ENCODE peak calls at places on chromosomes 5 and 9, in seven cellular contexts. H is stomach, V is lower leg skin, I is prostate gland, R is uterus, Q is Peyer's patch, L is NB4. Y is an unnamed sample.

GRCh38 chr9:92325991-92326500 is 293 bp downstream of the CENPP start:
- DNase-seq in R (no peak), V (peak), I (no peak), L (peak), Q (no peak), H (no peak), Y (no peak)

GRCh38 chr9:128946945-128947422 is 419 bp downstream of the DOLK start:
- DNase-seq in V (no peak), L (no peak), I (peak), H (peak), R (no peak), Q (no peak), Y (peak)

GRCh38 chr9:18806277-18806676 is 226.7 kb downstream of the SAXO1 start:
- DNase-seq in R (no peak), L (no peak), H (no peak), I (no peak), Q (no peak), V (no peak), Y (no peak)

GRCh38 chr5:178123094-178123986 is 7.5 kb upstream of the RMND5B start:
- DNase-seq in R (no peak), I (peak), Q (no peak), V (no peak), H (no peak), L (no peak), Y (no peak)

GRCh38 chr5:124742983-124743533 is 3.4 kb downstream of the ZNF608 start:
- DNase-seq in I (peak), H (no peak), L (no peak), R (peak), Q (no peak), V (no peak), Y (peak)

GRCh38 chr9:129834489-129835127 is 467 bp downstream of the C9orf78 start:
- DNase-seq in L (peak), Q (no peak), H (no peak), I (no peak), V (no peak), R (no peak), Y (no peak)

GRCh38 chr9:132008184-132008781 is 71.4 kb downstream of the MED27 start:
- DNase-seq in R (no peak), I (no peak), L (no peak), V (no peak), Q (no peak), H (no peak), Y (no peak)

GRCh38 chr5:6595405-6595804 is 37.4 kb downstream of the NSUN2 start:
- DNase-seq in R (no peak), L (no peak), I (no peak), H (no peak), V (no peak), Q (no peak), Y (no peak)

GRCh38 chr5:8949908-8950307 is 596.0 kb downstream of the SEMA5A start:
- DNase-seq in V (no peak), Q (no peak), L (no peak), H (no peak), I (no peak), R (no peak), Y (no peak)

GRCh38 chr5:138466058-138466899 is 1.0 kb downstream of the EGR1 start:
- DNase-seq in R (no peak), Q (peak), H (peak), V (no peak), I (peak), L (no peak), Y (no peak)

GRCh38 chr9:131270171-131271015 is 5.9 kb downstream of the FAM78A start:
- DNase-seq in V (peak), I (no peak), L (peak), H (peak), Q (peak), R (peak), Y (peak)

GRCh38 chr9:124018731-124019697 is 7.4 kb downstream of the LHX2 start:
- DNase-seq in H (no peak), V (no peak), Q (no peak), I (no peak), R (no peak), L (no peak), Y (no peak)

GRCh38 chr5:10421841-10422691 is 19.6 kb upstream of the ROPN1L start:
- DNase-seq in I (no peak), R (no peak), V (no peak), H (no peak), Q (no peak), L (peak), Y (no peak)

GRCh38 chr5:151255621-151256286 is 2.8 kb downstream of the GM2A start:
- DNase-seq in R (no peak), L (peak), I (no peak), V (no peak), Q (no peak), H (no peak), Y (no peak)

GRCh38 chr5:77882670-77883257 is 106.6 kb upstream of the TBCA start:
- DNase-seq in I (no peak), R (no peak), L (peak), H (no peak), V (no peak), Q (no peak), Y (no peak)

GRCh38 chr5:143564417-143564816 is 160.9 kb upstream of the NR3C1 start:
- DNase-seq in I (no peak), H (no peak), V (no peak), Q (no peak), R (no peak), L (peak), Y (no peak)

GRCh38 chr9:89149726-89150125 is 28.9 kb downstream of the SHC3 start:
- DNase-seq in R (no peak), I (no peak), L (no peak), Q (no peak), V (no peak), H (no peak), Y (no peak)

GRCh38 chr9:108331596-108331995 is 524.2 kb downstream of the ACTL7B start:
- DNase-seq in R (no peak), I (no peak), L (no peak), V (no peak), Q (no peak), H (no peak), Y (no peak)

GRCh38 chr5:153515269-153515668 is 24.8 kb downstream of the GRIA1 start:
- DNase-seq in L (no peak), R (no peak), H (no peak), I (no peak), Q (no peak), V (no peak), Y (no peak)

GRCh38 chr5:155929081-155929480 is 397.9 kb upstream of the SGCD start:
- DNase-seq in R (no peak), L (no peak), V (no peak), Q (no peak), I (no peak), H (no peak), Y (no peak)

GRCh38 chr5:10289353-10289752 is 18.3 kb downstream of the CMBL start:
- DNase-seq in H (peak), L (no peak), I (peak), Q (peak), R (no peak), V (no peak), Y (no peak)

GRCh38 chr5:153542536-153542935 is 52.1 kb downstream of the GRIA1 start:
- DNase-seq in Q (no peak), L (no peak), V (no peak), I (no peak), H (no peak), R (no peak), Y (no peak)

GRCh38 chr5:176413255-176413565 is 3.1 kb downstream of the CLTB start:
- DNase-seq in L (no peak), H (no peak), Q (no peak), V (no peak), I (no peak), R (no peak), Y (peak)

GRCh38 chr5:116763987-116764866 is 189.6 kb upstream of the SEMA6A start:
- DNase-seq in I (no peak), H (no peak), R (no peak), V (no peak), L (peak), Q (no peak), Y (no peak)

GRCh38 chr5:57822651-57823050 is 340.0 kb upstream of the ACTBL2 start:
- DNase-seq in L (no peak), I (no peak), Q (no peak), H (no peak), R (no peak), V (no peak), Y (no peak)

GRCh38 chr5:96377597-96377996 is 55.5 kb downstream of the PCSK1 start:
- DNase-seq in I (no peak), H (no peak), V (no peak), Q (no peak), L (no peak), R (no peak), Y (no peak)

GRCh38 chr5:138754699-138755057 is 1.5 kb downstream of the CTNNA1 start:
- DNase-seq in R (no peak), Q (no peak), V (no peak), L (no peak), I (no peak), H (no peak), Y (no peak)

GRCh38 chr5:174371600-174372094 is 326.1 kb downstream of the NSG2 start:
- DNase-seq in L (peak), R (no peak), H (no peak), I (no peak), Q (no peak), V (no peak), Y (no peak)

DNA sequence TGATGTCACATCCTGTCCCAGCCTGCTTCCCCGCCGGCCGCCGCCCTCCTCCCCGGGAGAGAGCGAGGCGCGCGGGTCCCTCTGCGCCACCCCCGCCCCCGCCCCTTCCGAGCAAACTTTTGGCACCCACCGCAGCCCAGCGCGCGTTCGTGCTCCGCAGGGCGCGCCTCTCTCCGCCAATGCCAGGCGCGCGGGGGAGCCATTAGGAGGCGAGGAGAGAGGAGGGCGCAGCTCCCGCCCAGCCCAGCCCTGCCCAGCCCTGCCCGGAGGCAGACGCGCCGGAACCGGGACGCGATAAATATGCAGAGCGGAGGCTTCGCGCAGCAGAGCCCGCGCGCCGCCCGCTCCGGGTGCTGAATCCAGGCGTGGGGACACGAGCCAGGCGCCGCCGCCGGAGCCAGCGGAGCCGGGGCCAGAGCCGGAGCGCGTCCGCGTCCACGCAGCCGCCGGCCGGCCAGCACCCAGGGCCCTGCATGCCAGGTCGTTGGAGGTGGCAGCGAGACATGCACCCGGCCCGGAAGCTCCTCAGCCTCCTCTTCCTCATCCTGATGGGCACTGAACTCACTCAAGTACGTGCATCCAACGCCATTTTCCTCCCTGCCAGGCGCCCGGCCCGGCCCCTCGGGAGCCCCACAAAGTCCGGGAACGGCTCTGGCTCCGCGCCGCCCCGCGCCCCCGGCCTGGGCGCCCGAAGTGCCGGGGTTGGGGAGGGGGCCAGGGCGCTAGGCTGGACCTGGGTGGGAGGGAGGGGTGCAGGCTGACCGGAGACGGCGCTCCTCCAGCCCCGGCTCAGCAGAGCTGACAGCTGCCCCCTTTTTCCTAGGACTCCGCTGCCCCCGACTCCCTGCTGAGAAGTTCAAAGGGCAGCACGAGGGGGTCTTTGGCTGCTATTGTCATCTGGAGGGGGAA is 12.0 kb upstream of the OLFM1 start:
- DNase-seq in R (peak), Q (peak), V (no peak), H (peak), I (peak), L (no peak), Y (peak)
- H3K4me3 ChIP-seq in R (peak), Q (peak), V (no peak), H (peak), I (peak), L (no peak), Y (peak)

DNA sequence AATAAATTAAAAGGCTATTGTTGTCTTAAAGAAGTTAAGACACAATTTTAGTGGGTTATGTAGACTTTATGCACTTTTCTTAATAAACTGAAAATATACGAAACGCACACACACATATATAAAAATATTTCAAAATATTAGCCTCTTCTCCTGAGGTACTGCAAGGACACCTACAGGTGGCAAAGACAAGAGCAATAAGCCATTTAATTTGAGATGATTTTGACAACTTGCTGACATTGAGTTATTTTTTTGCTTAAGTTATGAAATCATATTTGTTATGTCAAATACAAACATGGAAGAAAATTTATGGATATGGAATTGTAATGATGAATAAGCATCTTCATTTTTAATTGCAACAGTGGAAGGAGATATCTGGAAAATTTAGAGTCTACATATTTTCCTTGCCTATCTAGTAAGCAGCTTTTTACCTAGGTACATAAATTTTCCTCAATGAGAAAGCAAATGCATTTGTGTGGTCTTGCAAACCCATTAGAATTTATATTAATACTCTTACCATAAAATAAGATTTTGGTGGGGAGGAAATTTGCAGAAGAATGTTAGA is 301.6 kb downstream of the ISL1 start:
- DNase-seq in V (no peak), R (no peak), Q (no peak), I (no peak), H (no peak), L (no peak), Y (no peak)
- TF ChIP-seq CTCF in V (no peak), R (no peak), Q (no peak), I (peak), H (no peak), L (no peak), Y (no peak)

DNA sequence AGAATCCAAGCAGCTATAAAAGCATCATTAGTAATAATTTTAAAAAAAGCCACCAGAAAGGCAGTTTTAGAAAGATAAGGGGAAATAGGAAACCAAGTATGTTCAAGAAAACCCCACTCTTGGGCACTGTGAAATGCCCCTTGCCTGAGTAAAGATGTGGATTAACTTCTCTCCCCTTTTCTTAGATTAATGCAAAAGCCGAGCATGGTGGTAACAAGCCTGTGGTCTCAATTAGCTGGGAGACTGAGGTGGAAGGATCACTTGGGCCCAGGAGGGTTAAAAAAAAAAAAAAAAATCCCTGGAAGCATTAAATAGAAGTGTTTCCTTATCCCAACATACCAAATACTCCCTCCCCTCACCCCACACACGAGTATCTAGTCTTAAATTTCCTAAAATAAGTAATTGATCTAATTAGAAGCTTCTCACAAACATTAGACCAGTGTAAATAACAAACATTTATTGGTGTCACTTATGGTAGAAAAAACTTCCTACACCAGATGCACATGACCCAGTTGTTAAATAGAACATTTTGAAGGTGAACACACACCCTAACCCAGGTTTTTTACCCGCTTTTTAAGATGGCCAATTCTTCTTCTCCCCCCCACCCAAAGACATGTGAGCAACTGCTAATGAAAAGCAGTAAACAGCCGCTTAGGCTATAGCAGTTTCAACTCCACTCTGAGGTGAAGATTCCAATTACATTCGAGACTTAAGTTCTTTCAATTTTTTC is 5.2 kb downstream of the HSPA5 start:
- DNase-seq in V (no peak), R (no peak), I (no peak), H (no peak), Q (no peak), L (no peak), Y (no peak)
- TF ChIP-seq POLR2A in V (no peak), R (no peak), I (no peak), H (no peak), Q (no peak), L (no peak), Y (no peak)

GRCh38 chr5:141493500-141494422 is 4.9 kb downstream of the PCDHGC5 start:
- DNase-seq in Q (no peak), H (no peak), L (no peak), I (no peak), R (no peak), V (no peak), Y (no peak)
- H3K4me3 ChIP-seq in Q (no peak), H (no peak), L (no peak), I (no peak), R (no peak), V (no peak), Y (no peak)